ENCODE peak calls at places on chromosomes 11 and 22, in six cellular contexts. H, G, X, U, B and F are unnamed samples.

GRCh38 chr22:49948573-49948957 is 12.0 kb upstream of the PIM3 start:
- DNase-seq in U (no peak), G (no peak), X (no peak), H (no peak), B (no peak), F (no peak)

GRCh38 chr22:36612458-36612857 is 83.5 kb upstream of the EIF3D start:
- DNase-seq in B (no peak), U (no peak), G (no peak), X (no peak), H (no peak), F (no peak)

GRCh38 chr22:30289980-30290313 is 642 bp upstream of the CASTOR1 start:
- DNase-seq in X (no peak), G (no peak), H (no peak), B (no peak), U (no peak), F (no peak)

GRCh38 chr11:111081021-111081511 is 164.5 kb upstream of the POU2AF2 start:
- DNase-seq in U (no peak), H (no peak), G (no peak), X (no peak), B (no peak), F (no peak)

GRCh38 chr22:31282748-31283468 is 9.4 kb downstream of the PIK3IP1 start:
- DNase-seq in G (no peak), U (no peak), X (no peak), B (no peak), H (no peak), F (no peak)

GRCh38 chr11:111561801-111562325 is 21.3 kb downstream of the LAYN start:
- DNase-seq in G (no peak), U (no peak), H (no peak), B (no peak), X (no peak), F (peak; percentile 89)

GRCh38 chr22:32745996-32746322 is 55.5 kb upstream of the TIMP3 start:
- DNase-seq in H (no peak), U (no peak), X (no peak), B (no peak), G (no peak), F (no peak)

GRCh38 chr11:32705309-32706033 is 89.0 kb downstream of the CCDC73 start:
- DNase-seq in H (no peak), B (no peak), X (peak; percentile 32), G (no peak), U (no peak), F (no peak)

GRCh38 chr11:113690619-113691569 is 15.2 kb downstream of the TMPRSS5 start:
- DNase-seq in U (no peak), X (peak; percentile 57), G (peak; percentile 68), H (peak; percentile 80), B (no peak), F (peak; percentile 54)

GRCh38 chr11:14059491-14059890 is 97.0 kb downstream of the SPON1 start:
- DNase-seq in X (no peak), G (no peak), H (no peak), U (no peak), B (no peak), F (peak; percentile 59)

GRCh38 chr22:46134111-46134705 is 16.1 kb upstream of the PPARA start:
- DNase-seq in X (peak; percentile 50), B (no peak), G (no peak), H (no peak), U (no peak), F (no peak)

GRCh38 chr11:107545101-107545514 is 20.4 kb downstream of the ALKBH8 start:
- DNase-seq in B (no peak), U (no peak), H (no peak), G (no peak), X (no peak), F (peak; percentile 36)

GRCh38 chr11:55714982-55715888 is 53.2 kb downstream of the OR4C6 start:
- DNase-seq in H (no peak), G (no peak), B (no peak), X (no peak), U (no peak), F (no peak)

GRCh38 chr11:61035086-61035835 is 63.8 kb downstream of the CD6 start:
- DNase-seq in X (no peak), B (no peak), G (no peak), U (no peak), H (no peak), F (no peak)

GRCh38 chr11:64742940-64743590 is 877 bp downstream of the RASGRP2 start:
- DNase-seq in H (peak; percentile 68), X (peak; percentile 86), G (peak; percentile 87), U (no peak), B (peak; percentile 55), F (peak; percentile 31)

GRCh38 chr22:43078522-43078921 is 10.7 kb downstream of the TTLL1 start:
- DNase-seq in B (no peak), G (no peak), U (no peak), H (peak; percentile 44), X (no peak), F (no peak)

GRCh38 chr22:37990302-37990701 is 5.9 kb upstream of the SOX10 start:
- DNase-seq in B (no peak), U (no peak), X (no peak), G (no peak), H (no peak), F (no peak)

GRCh38 chr11:65786786-65787636 is at the start of gene OVOL1:
- DNase-seq in B (no peak), U (no peak), H (peak; percentile 95), G (peak; percentile 81), X (peak; percentile 95), F (no peak)

GRCh38 chr11:2451916-2452694 is 7.3 kb downstream of the KCNQ1 start:
- DNase-seq in U (no peak), B (no peak), G (no peak), H (peak; percentile 27), X (peak; percentile 63), F (peak; percentile 16)

GRCh38 chr11:10934293-10934850 is 76.5 kb upstream of the ZBED5 start:
- DNase-seq in B (no peak), G (no peak), H (peak; percentile 49), X (no peak), U (no peak), F (no peak)

GRCh38 chr11:47514825-47515647 is 37.9 kb downstream of the CELF1 start:
- DNase-seq in B (no peak), U (no peak), G (no peak), H (no peak), X (no peak), F (peak; percentile 88)

GRCh38 chr11:72703281-72704008 is 29.2 kb upstream of the PDE2A start:
- DNase-seq in B (peak; percentile 92), U (no peak), X (peak; percentile 74), H (no peak), G (no peak), F (peak; percentile 89)

GRCh38 chr11:76380977-76381719 is at the start of the genes GVQW3 and THAP12:
- DNase-seq in X (peak; percentile 99), B (peak; percentile 98), G (peak; percentile 98), H (peak; percentile 100), U (peak; percentile 96), F (peak; percentile 100)

GRCh38 chr22:37167176-37167980 is 17.7 kb upstream of the IL2RB start:
- DNase-seq in H (peak; percentile 24), G (peak; percentile 30), B (peak; percentile 18), U (no peak), X (peak; percentile 53), F (no peak)

GRCh38 chr11:125173556-125173955 is 9.0 kb downstream of the PKNOX2 start:
- DNase-seq in X (no peak), B (no peak), G (no peak), U (no peak), H (peak; percentile 24), F (no peak)

GRCh38 chr22:40951795-40952602 is 821 bp downstream of the RBX1 start:
- DNase-seq in X (no peak), U (no peak), H (no peak), B (no peak), G (no peak), F (no peak)

GRCh38 chr11:101444164-101444563 is 139.6 kb downstream of the TRPC6 start:
- DNase-seq in H (no peak), U (no peak), X (no peak), B (peak; percentile 41), G (no peak), F (no peak)

GRCh38 chr22:36211237-36211881 is 9.8 kb upstream of the APOL4 start:
- DNase-seq in U (no peak), X (no peak), H (no peak), G (no peak), B (no peak), F (no peak)

GRCh38 chr11:2434506-2435255 is 9.6 kb downstream of the TRPM5 start:
- DNase-seq in U (no peak), X (peak; percentile 9), B (no peak), H (no peak), G (no peak), F (no peak)

DNA sequence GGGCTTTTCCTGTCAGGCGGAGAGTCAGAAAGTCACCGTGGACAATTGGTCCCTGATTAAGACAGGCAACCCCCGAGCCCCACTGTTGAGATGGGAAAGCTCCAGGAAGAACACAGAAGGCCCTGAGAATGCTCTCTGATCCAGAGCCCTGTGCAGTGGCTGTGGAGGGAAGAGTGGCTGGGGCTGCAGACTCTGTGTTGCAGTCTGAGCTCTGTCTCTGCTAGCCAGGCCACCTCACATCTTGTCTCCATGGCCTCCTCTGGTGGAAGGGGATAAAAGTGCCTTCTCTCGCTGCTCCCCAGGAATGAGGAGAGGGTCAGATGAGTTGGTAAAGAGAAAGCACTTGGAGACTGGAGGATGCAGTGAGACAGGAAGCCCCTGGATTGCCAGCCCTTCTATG is 141.2 kb downstream of the CEP164 start:
- DNase-seq in X (no peak), U (no peak), H (no peak), B (no peak), G (no peak), F (no peak)
- TF ChIP-seq CTCF in X (no peak), U (no peak), H (peak; percentile 45), B (no peak), G (no peak), F (no peak)

GRCh38 chr22:20811971-20812660 is 38.2 kb downstream of the SERPIND1 start:
- DNase-seq in B (no peak), U (no peak), X (no peak), G (no peak), H (no peak), F (no peak)
- H3K4me3 ChIP-seq in B (no peak overlapping the region), U (no peak overlapping the region), X (no peak overlapping the region), G (no peak overlapping the region), H (no peak overlapping the region), F (no peak overlapping the region)

GRCh38 chr11:134277176-134278001 is 1.2 kb downstream of the GLB1L3 start:
- DNase-seq in H (no peak), G (no peak), B (no peak), X (no peak), U (peak; percentile 10), F (peak; percentile 33)
- TF ChIP-seq CTCF in H (no peak), G (no peak), B (no peak), X (no peak), U (no peak), F (no peak)

GRCh38 chr22:27063841-27064240 is 406.5 kb downstream of the MIAT start:
- DNase-seq in G (no peak), U (no peak), H (no peak), B (no peak), X (no peak), F (no peak)

GRCh38 chr22:27060188-27060587 is 402.8 kb downstream of the MIAT start:
- DNase-seq in X (no peak), B (no peak), G (no peak), H (no peak), U (no peak), F (no peak)

GRCh38 chr22:27062857-27063256 is 405.5 kb downstream of the MIAT start:
- DNase-seq in U (no peak), B (no peak), X (no peak), G (no peak), H (no peak), F (no peak)

GRCh38 chr22:27065259-27065658 is 407.9 kb downstream of the MIAT start:
- DNase-seq in G (no peak), U (no peak), H (no peak), B (no peak), X (no peak), F (no peak)

GRCh38 chr22:27063381-27063780 is 406.0 kb downstream of the MIAT start:
- DNase-seq in X (no peak), G (no peak), U (no peak), B (no peak), H (no peak), F (no peak)
- H3K4me3 ChIP-seq in X (no peak overlapping the region), G (no peak overlapping the region), U (no peak overlapping the region), B (no peak overlapping the region), H (no peak overlapping the region), F (no peak overlapping the region)